ENCODE peak calls at places on chromosome 4, in nine cellular contexts. V is activated CD4-positive, alpha-beta T cell treated with anti-CD3 and anti-CD28 coated beads, Interleukin-2, amount 50 U/mL, for 24 hours; K is GM13976; Q is endothelial cell; X is T47D; B is LHCN-M2; E is iris pigment epithelial cell; S is hippocampal formation; Y is mammary epithelial cell. P is an unnamed sample.

GRCh38 chr4:100823066-100823992 is 305.5 kb upstream of the EMCN start:
- DNase-seq in V (no peak), K (peak; percentile 13), Q (no peak), X (no peak), B (peak; percentile 75), E (peak; percentile 71), S (no peak), Y (peak; percentile 68), P (no peak)

GRCh38 chr4:189162073-189162789 is 778.4 kb upstream of the FRG1 start:
- DNase-seq in V (no peak), K (no peak), Q (peak; percentile 11), X (no peak), B (no peak), E (no peak), S (no peak), Y (no peak), P (no peak)

GRCh38 chr4:55272576-55272975 is 73.5 kb upstream of the SRD5A3 start:
- DNase-seq in V (no peak), K (no peak), Q (no peak), X (no peak), B (no peak), E (peak; percentile 8), S (no peak), Y (no peak), P (no peak)

GRCh38 chr4:159768011-159768410 is 665.1 kb downstream of the RAPGEF2 start:
- DNase-seq in V (no peak), K (no peak), Q (no peak), X (no peak), B (peak; percentile 88), E (peak; percentile 40), S (no peak), Y (peak; percentile 20), P (no peak)

GRCh38 chr4:14726441-14727405 is 275.6 kb upstream of the CPEB2 start:
- DNase-seq in V (no peak), K (no peak), Q (no peak), X (no peak), B (peak; percentile 76), E (peak; percentile 83), S (no peak), Y (peak; percentile 95), P (peak; percentile 40)

GRCh38 chr4:8545439-8545765 is 34.8 kb upstream of the GPR78 start:
- DNase-seq in V (no peak), K (no peak), Q (no peak), X (no peak), B (no peak), E (no peak), S (no peak), Y (no peak), P (no peak)

GRCh38 chr4:142202404-142203332 is 566.3 kb downstream of the IL15 start:
- DNase-seq in V (no peak), K (no peak), Q (no peak), X (no peak), B (no peak), E (no peak), S (no peak), Y (no peak), P (no peak)

GRCh38 chr4:36278789-36279188 is 2.6 kb upstream of the DTHD1 start:
- DNase-seq in V (no peak), K (no peak), Q (no peak), X (no peak), B (no peak), E (no peak), S (no peak), Y (peak; percentile 96), P (no peak)

GRCh38 chr4:101596786-101597185 is 193.7 kb upstream of the BANK1 start:
- DNase-seq in V (no peak), K (peak; percentile 10), Q (no peak), X (no peak), B (no peak), E (no peak), S (no peak), Y (no peak), P (no peak)

GRCh38 chr4:105232374-105232773 is 85.7 kb downstream of the TET2 start:
- DNase-seq in V (no peak), K (no peak), Q (no peak), X (no peak), B (peak; percentile 20), E (peak; percentile 22), S (no peak), Y (no peak), P (no peak)

GRCh38 chr4:103012085-103012484 is 7.4 kb downstream of the SLC9B1 start:
- DNase-seq in V (no peak), K (no peak), Q (no peak), X (no peak), B (no peak), E (peak; percentile 87), S (no peak), Y (peak; percentile 27), P (no peak)

GRCh38 chr4:147535161-147535560 is 54.3 kb downstream of the EDNRA start:
- DNase-seq in V (no peak), K (no peak), Q (no peak), X (no peak), B (no peak), E (no peak), S (no peak), Y (no peak), P (no peak)

GRCh38 chr4:26496207-26496783 is 6.0 kb upstream of the CCKAR start:
- DNase-seq in V (no peak), K (no peak), Q (no peak), X (no peak), B (no peak), E (no peak), S (no peak), Y (no peak), P (no peak)

GRCh38 chr4:129822708-129823504 is 727.0 kb downstream of the C4orf33 start:
- DNase-seq in V (no peak), K (no peak), Q (peak; percentile 3), X (no peak), B (no peak), E (peak; percentile 26), S (no peak), Y (no peak), P (no peak)